ENCODE peak calls at places on chromosomes 3 and 15, in six cellular contexts. X, W, S, I, B and L are unnamed samples.

GRCh38 chr15:89754361-89755154 is 3.5 kb upstream of the MESP1 start:
- DNase-seq in S (no peak), I (no peak), B (no peak), X (no peak), W (peak; percentile 28), L (no peak)

GRCh38 chr15:51888593-51889195 is 59.2 kb downstream of the TMOD3 start:
- DNase-seq in B (peak; percentile 7), X (no peak), W (peak; percentile 31), I (peak; percentile 51), S (no peak), L (no peak)

GRCh38 chr15:65926899-65927298 is 57.6 kb downstream of the RAB11A start:
- DNase-seq in S (no peak), W (no peak), B (no peak), X (no peak), I (no peak), L (no peak)

GRCh38 chr15:72342385-72342784 is 22.4 kb upstream of the CELF6 start:
- DNase-seq in I (peak; percentile 41), B (peak; percentile 20), W (peak; percentile 27), S (peak; percentile 13), X (no peak), L (no peak)

GRCh38 chr3:129736070-129736469 is 129.6 kb upstream of the PLXND1 start:
- DNase-seq in X (no peak), I (no peak), W (no peak), B (no peak), S (no peak), L (no peak)

GRCh38 chr3:40877651-40878463 is 321.4 kb upstream of the CTNNB1 start:
- DNase-seq in B (no peak), S (no peak), X (no peak), W (no peak), I (peak; percentile 76), L (peak; percentile 90)

GRCh38 chr3:163809540-163809993 is 1268.7 kb downstream of the SI start:
- DNase-seq in B (no peak), W (no peak), X (no peak), S (no peak), I (no peak), L (no peak)

GRCh38 chr15:89629829-89630228 is 25.4 kb downstream of the KIF7 start:
- DNase-seq in S (no peak), W (no peak), I (no peak), X (peak; percentile 50), B (no peak), L (no peak)

GRCh38 chr3:170483485-170484262 is 65.0 kb downstream of the CLDN11 start:
- DNase-seq in B (no peak), I (peak; percentile 19), X (no peak), W (no peak), S (no peak), L (no peak)

GRCh38 chr15:88324241-88325065 is 67.9 kb upstream of the NTRK3 start:
- DNase-seq in B (no peak), X (no peak), I (no peak), W (peak; percentile 6), S (no peak), L (no peak)

GRCh38 chr3:146504546-146505197 is 35.3 kb upstream of the PLSCR2 start:
- DNase-seq in B (no peak), W (no peak), S (no peak), I (peak; percentile 31), X (no peak), L (no peak)

GRCh38 chr15:29883126-29883525 is 60.9 kb upstream of the TJP1 start:
- DNase-seq in W (peak; percentile 29), X (no peak), I (no peak), S (no peak), B (no peak), L (no peak)

GRCh38 chr3:184552863-184553262 is 8.7 kb upstream of the EPHB3 start:
- DNase-seq in S (no peak), W (no peak), B (no peak), X (no peak), I (no peak), L (no peak)

GRCh38 chr3:184691397-184692131 is 20.3 kb downstream of the MAGEF1 start:
- DNase-seq in I (no peak), B (no peak), W (peak; percentile 44), X (no peak), S (no peak), L (peak; percentile 28)

GRCh38 chr3:29454326-29454725 is 173.5 kb downstream of the RBMS3 start:
- DNase-seq in X (no peak), I (no peak), B (no peak), S (no peak), W (no peak), L (no peak)

GRCh38 chr3:69161587-69162196 is 39.3 kb upstream of the LMOD3 start:
- DNase-seq in B (no peak), W (peak; percentile 53), I (peak; percentile 73), S (peak; percentile 3), X (no peak), L (no peak)